ENCODE peak calls at places on chromosome 14, in ten cellular contexts. Z is A549, J is Peyer's patch, O is suprapubic skin, V is stomach, R is lower leg skin, E is body of pancreas, Q is IMR-90, B is adrenal gland, S is tibial nerve. F is an unnamed sample.
A peak's percentile ranks its signal among the peaks of the same experiment; 100 is the strongest.

GRCh38 chr14:30559638-30560071 is 697 bp downstream of the G2E3 start:
- DNase-seq in Z (no peak), J (no peak), O (no peak), V (no peak), R (no peak), E (no peak), Q (peak; percentile 42), B (no peak), S (no peak), F (no peak)

GRCh38 chr14:101363261-101363555 is 198.1 kb upstream of the DIO3 start:
- DNase-seq in Z (no peak), J (no peak), O (no peak), V (no peak), R (no peak), E (no peak), Q (no peak), B (no peak), S (no peak), F (no peak)

GRCh38 chr14:33237102-33237501 is 298.4 kb downstream of the NPAS3 start:
- DNase-seq in Z (no peak), J (no peak), O (no peak), V (no peak), R (no peak), E (no peak), Q (no peak), B (no peak), S (no peak), F (no peak)

GRCh38 chr14:32536175-32536574 is 207.1 kb downstream of the AKAP6 start:
- DNase-seq in Z (no peak), J (no peak), O (no peak), V (no peak), R (no peak), E (no peak), Q (no peak), B (no peak), S (no peak), F (no peak)

GRCh38 chr14:91410781-91411536 is 6.7 kb downstream of the CCDC88C start:
- DNase-seq in Z (no peak), J (no peak), O (no peak), V (no peak), R (no peak), E (no peak), Q (no peak), B (no peak), S (no peak), F (no peak)

GRCh38 chr14:61780125-61780524 is 17.9 kb downstream of the SNAPC1 start:
- DNase-seq in Z (no peak), J (no peak), O (no peak), V (no peak), R (no peak), E (no peak), Q (no peak), B (no peak), S (no peak), F (no peak)

GRCh38 chr14:59107819-59108218 is 80.6 kb upstream of the DAAM1 start:
- DNase-seq in Z (no peak), J (no peak), O (no peak), V (no peak), R (no peak), E (no peak), Q (no peak), B (no peak), S (no peak), F (no peak)

GRCh38 chr14:95713596-95714371 is at the start of gene TCL1A:
- DNase-seq in Z (no peak), J (peak; percentile 57), O (no peak), V (no peak), R (no peak), E (no peak), Q (no peak), B (no peak), S (no peak), F (peak; percentile 58)

DNA sequence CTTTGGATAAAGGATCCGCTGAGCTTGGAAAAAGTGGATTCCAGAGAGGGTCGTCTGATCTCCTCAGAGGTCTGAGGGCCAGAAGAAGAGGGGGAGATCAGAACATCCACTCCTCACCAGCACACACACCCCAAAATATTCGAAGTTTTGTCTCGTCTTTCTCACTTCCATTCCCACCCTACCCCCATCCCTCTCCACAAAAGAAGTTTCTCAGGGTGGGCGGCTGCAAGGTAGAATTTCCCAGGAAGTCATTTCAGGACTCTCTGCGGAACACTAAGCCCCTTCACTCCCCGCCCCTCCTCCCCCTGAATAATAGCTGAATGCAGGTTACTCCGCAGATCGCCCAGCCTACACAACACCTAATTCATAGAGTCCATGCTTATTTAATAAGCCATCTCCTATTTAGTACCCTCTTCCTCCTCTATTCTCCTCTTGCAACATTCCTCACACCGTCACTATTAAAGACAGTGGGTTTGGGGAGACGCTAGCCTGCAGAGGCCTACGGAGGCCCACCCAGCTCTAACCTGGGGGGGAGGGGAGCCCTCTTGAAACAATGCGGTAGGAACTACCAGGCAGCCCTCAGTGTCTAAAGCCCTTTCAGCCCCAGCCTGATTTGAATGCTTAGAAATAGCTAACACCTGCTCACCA is 650 bp upstream of the SALL2 start:
- DNase-seq in Z (no peak), J (no peak), O (no peak), V (no peak), R (no peak), E (no peak), Q (no peak), B (no peak), S (no peak), F (no peak)
- TF ChIP-seq POLR2A in Z (no peak), J (no peak), O (no peak), V (no peak), R (no peak), E (no peak), Q (no peak), B (no peak), S (no peak), F (no peak)

GRCh38 chr14:100279563-100279962 is 26.7 kb downstream of the SLC25A29 start:
- DNase-seq in Z (no peak), J (no peak), O (no peak), V (no peak), R (peak; percentile 72), E (no peak), Q (no peak), B (peak; percentile 19), S (no peak), F (no peak)
- TF ChIP-seq POLR2A in Z (no peak), J (no peak), O (no peak), V (no peak), R (no peak), E (no peak), Q (no peak), B (no peak), S (no peak), F (no peak)

GRCh38 chr14:74954232-74954946 is 1.0 kb downstream of the PGF start:
- DNase-seq in Z (no peak), J (no peak), O (no peak), V (no peak), R (no peak), E (no peak), Q (no peak), B (peak; percentile 56), S (no peak), F (no peak)

GRCh38 chr14:74956280-74957072 is 1.1 kb upstream of the PGF start:
- DNase-seq in Z (no peak), J (no peak), O (no peak), V (no peak), R (no peak), E (no peak), Q (no peak), B (no peak), S (no peak), F (no peak)

GRCh38 chr14:74954947-74955228 is 509 bp downstream of the PGF start:
- DNase-seq in Z (no peak), J (no peak), O (no peak), V (no peak), R (no peak), E (no peak), Q (no peak), B (no peak), S (no peak), F (no peak)

GRCh38 chr14:74956000-74956279 is 543 bp upstream of the PGF start:
- DNase-seq in Z (no peak), J (no peak), O (no peak), V (no peak), R (no peak), E (no peak), Q (no peak), B (no peak), S (no peak), F (no peak)

GRCh38 chr14:74955229-74955999 is at the start of gene PGF:
- DNase-seq in Z (peak; percentile 30), J (peak; percentile 53), O (no peak), V (peak; percentile 74), R (no peak), E (peak; percentile 78), Q (no peak), B (peak; percentile 73), S (peak; percentile 56), F (peak; percentile 75)
- TF ChIP-seq POLR2A in Z (peak; percentile 64), J (peak; percentile 18), O (no peak), V (no peak), R (no peak), E (peak; percentile 14), Q (no peak), B (peak; percentile 32), S (peak; percentile 31), F (peak; percentile 7)

GRCh38 chr14:24309538-24310386 is at the start of gene LTB4R2:
- DNase-seq in Z (no peak), J (no peak), O (no peak), V (no peak), R (peak; percentile 86), E (no peak), Q (no peak), B (no peak), S (no peak), F (no peak)

GRCh38 chr14:24312736-24313507 is 1.6 kb downstream of the LTB4R start:
- DNase-seq in Z (no peak), J (peak; percentile 76), O (no peak), V (no peak), R (peak; percentile 88), E (peak; percentile 72), Q (peak; percentile 22), B (peak; percentile 59), S (no peak), F (peak; percentile 51)

GRCh38 chr14:24311837-24312615 is 724 bp downstream of the LTB4R start:
- DNase-seq in Z (no peak), J (no peak), O (no peak), V (no peak), R (peak; percentile 84), E (no peak), Q (no peak), B (peak; percentile 64), S (no peak), F (no peak)

GRCh38 chr14:24310387-24310665 is 386 bp downstream of the LTB4R2 start:
- DNase-seq in Z (no peak), J (no peak), O (no peak), V (no peak), R (no peak), E (no peak), Q (no peak), B (no peak), S (no peak), F (no peak)

DNA sequence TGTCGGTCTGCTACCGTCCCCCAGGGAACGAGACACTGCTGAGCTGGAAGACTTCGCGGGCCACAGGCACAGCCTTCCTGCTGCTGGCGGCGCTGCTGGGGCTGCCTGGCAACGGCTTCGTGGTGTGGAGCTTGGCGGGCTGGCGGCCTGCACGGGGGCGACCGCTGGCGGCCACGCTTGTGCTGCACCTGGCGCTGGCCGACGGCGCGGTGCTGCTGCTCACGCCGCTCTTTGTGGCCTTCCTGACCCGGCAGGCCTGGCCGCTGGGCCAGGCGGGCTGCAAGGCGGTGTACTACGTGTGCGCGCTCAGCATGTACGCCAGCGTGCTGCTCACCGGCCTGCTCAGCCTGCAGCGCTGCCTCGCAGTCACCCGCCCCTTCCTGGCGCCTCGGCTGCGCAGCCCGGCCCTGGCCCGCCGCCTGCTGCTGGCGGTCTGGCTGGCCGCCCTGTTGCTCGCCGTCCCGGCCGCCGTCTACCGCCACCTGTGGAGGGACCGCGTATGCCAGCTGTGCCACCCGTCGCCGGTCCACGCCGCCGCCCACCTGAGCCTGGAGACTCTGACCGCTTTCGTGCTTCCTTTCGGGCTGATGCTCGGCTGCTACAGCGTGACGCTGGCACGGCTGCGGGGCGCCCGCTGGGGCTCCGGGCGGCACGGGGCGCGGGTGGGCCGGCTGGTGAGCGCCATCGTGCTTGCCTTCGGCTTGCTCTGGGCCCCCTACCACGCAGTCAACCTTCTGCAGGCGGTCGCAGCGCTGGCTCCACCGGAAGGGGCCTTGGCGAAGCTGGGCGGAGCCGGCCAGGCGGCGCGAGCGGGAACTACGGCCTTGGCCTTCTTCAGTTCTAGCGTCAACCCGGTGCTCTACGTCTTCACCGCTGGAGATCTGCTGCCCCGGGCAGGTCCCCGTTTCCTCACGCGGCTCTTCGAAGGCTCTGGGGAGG is at the start of gene LTB4R:
- DNase-seq in Z (no peak), J (peak; percentile 80), O (peak; percentile 85), V (peak; percentile 86), R (peak; percentile 93), E (peak; percentile 86), Q (peak; percentile 73), B (peak; percentile 85), S (no peak), F (peak; percentile 71)
- TF ChIP-seq POLR2A in Z (no peak), J (no peak), O (no peak), V (no peak), R (no peak), E (peak; percentile 72), Q (no peak), B (no peak), S (no peak), F (no peak)

F was measured in testis.